ENCODE peak calls at places on chromosome 21, in ten cellular contexts. I, V, B, X, K, Q, O, J, C and N are unnamed samples.
A peak's percentile ranks its signal among the peaks of the same experiment; 100 is the strongest.

GRCh38 chr21:29330797-29331196 is 32.1 kb downstream of the BACH1 start:
- DNase-seq in I (no peak), V (no peak), B (no peak), X (no peak), K (no peak), Q (no peak), O (no peak), J (no peak), C (no peak), N (no peak)

GRCh38 chr21:20353351-20353750 is 644.9 kb upstream of the NCAM2 start:
- DNase-seq in I (no peak), V (no peak), B (no peak), X (no peak), K (no peak), Q (no peak), O (no peak), J (no peak), C (no peak), N (no peak)

GRCh38 chr21:37074195-37074510 is 1.1 kb downstream of the TTC3 start:
- DNase-seq in I (peak; percentile 17), V (no peak), B (no peak), X (no peak), K (peak; percentile 50), Q (no peak), O (no peak), J (no peak), C (no peak), N (no peak)

GRCh38 chr21:45993210-45994085 is 11.9 kb downstream of the COL6A1 start:
- DNase-seq in I (no peak), V (no peak), B (no peak), X (no peak), K (no peak), Q (no peak), O (peak; percentile 25), J (no peak), C (no peak), N (no peak)

GRCh38 chr21:14120091-14120734 is 90.5 kb downstream of the LIPI start:
- DNase-seq in I (peak; percentile 82), V (peak; percentile 8), B (peak; percentile 33), X (no peak), K (peak; percentile 59), Q (peak; percentile 11), O (peak; percentile 59), J (peak; percentile 26), C (no peak), N (no peak)

GRCh38 chr21:31164713-31165694 is 126.7 kb upstream of the KRTAP19-8 start:
- DNase-seq in I (no peak), V (no peak), B (no peak), X (no peak), K (no peak), Q (no peak), O (no peak), J (no peak), C (no peak), N (no peak)

GRCh38 chr21:45371092-45371491 is 33.9 kb upstream of the COL18A1 start:
- DNase-seq in I (no peak), V (no peak), B (no peak), X (no peak), K (no peak), Q (no peak), O (no peak), J (no peak), C (no peak), N (no peak)

GRCh38 chr21:34761758-34762330 is 93.0 kb downstream of the CLIC6 start:
- DNase-seq in I (no peak), V (no peak), B (no peak), X (peak; percentile 41), K (no peak), Q (no peak), O (no peak), J (no peak), C (no peak), N (no peak)

DNA sequence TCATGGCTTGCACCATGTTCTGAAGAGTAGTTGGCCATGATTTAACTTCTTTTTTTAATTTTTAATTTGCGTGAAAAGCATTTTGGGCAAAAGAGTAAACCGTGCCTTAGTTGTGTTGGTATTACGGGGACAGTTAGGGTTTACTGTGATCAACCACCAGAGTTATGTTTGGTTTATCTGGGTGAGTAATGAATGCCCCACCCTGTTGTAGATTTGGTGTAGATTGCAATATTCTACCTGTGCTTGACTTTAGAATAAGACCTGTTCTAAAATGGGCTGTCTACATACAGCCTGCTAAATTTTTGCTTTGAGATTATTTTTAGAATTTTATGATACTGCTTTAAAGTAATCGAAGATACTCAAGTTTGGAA is 1.4 kb downstream of the USP25 start:
- DNase-seq in I (no peak), V (no peak), B (no peak), X (no peak), K (no peak), Q (peak; percentile 25), O (no peak), J (peak; percentile 2), C (peak; percentile 30), N (no peak)
- H3K27ac ChIP-seq in I (peak overlapping the region; percentile 69), V (no peak overlapping the region), B (peak overlapping the region; percentile 94), X (no peak overlapping the region), K (no peak overlapping the region), Q (peak overlapping the region; percentile 78), O (no peak overlapping the region), J (peak overlapping the region; percentile 68), C (no peak overlapping the region), N (peak overlapping the region; percentile 88)

GRCh38 chr21:39387461-39388037 is 38.7 kb upstream of the HMGN1 start:
- DNase-seq in I (peak; percentile 96), V (peak; percentile 81), B (peak; percentile 95), X (peak; percentile 61), K (peak; percentile 97), Q (peak; percentile 83), O (peak; percentile 97), J (peak; percentile 86), C (peak; percentile 84), N (no peak)

GRCh38 chr21:39385299-39386145 is 36.6 kb upstream of the HMGN1 start:
- DNase-seq in I (no peak), V (peak; percentile 75), B (no peak), X (peak; percentile 63), K (no peak), Q (peak; percentile 95), O (no peak), J (peak; percentile 52), C (peak; percentile 82), N (no peak)

GRCh38 chr21:39388038-39388810 is 39.3 kb upstream of the HMGN1 start:
- DNase-seq in I (peak; percentile 96), V (peak; percentile 77), B (peak; percentile 94), X (peak; percentile 54), K (peak; percentile 90), Q (peak; percentile 67), O (peak; percentile 93), J (peak; percentile 84), C (peak; percentile 82), N (no peak)

GRCh38 chr21:39386194-39386593 is 37.3 kb upstream of the HMGN1 start:
- DNase-seq in I (no peak), V (no peak), B (no peak), X (no peak), K (no peak), Q (peak; percentile 75), O (peak; percentile 38), J (no peak), C (peak; percentile 17), N (no peak)

DNA sequence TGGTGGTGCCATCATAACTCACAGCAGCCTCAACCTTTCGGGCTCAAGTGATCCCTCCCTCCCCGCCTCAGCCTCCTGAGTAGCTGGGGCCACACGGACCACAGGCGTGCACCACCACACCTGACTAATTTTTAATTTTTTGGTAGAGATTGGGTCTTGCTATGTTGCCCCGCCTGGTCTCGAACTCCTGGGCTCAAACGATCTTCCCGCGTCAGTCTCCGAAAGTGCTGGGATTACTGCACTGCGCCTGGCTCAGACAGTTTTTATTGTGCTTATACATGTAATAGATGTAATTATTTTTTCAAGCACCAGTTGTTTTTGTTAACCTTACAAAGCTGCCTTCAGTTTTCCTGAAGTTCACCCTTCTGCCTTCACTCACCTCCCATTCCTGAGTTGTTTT is 38.0 kb upstream of the HMGN1 start:
- DNase-seq in I (no peak), V (no peak), B (no peak), X (no peak), K (no peak), Q (no peak), O (no peak), J (no peak), C (no peak), N (no peak)
- H2AFZ ChIP-seq in I (no peak overlapping the region), V (no peak overlapping the region), B (no peak overlapping the region), X (no peak overlapping the region), K (no peak overlapping the region), Q (no peak overlapping the region), O (no peak overlapping the region), J (peak overlapping the region; percentile 74), C (no peak overlapping the region), N (no peak overlapping the region)

GRCh38 chr21:41973427-41973831 is 19.6 kb upstream of the C2CD2 start:
- DNase-seq in I (no peak), V (no peak), B (no peak), X (no peak), K (no peak), Q (no peak), O (no peak), J (peak; percentile 67), C (no peak), N (peak; percentile 66)

GRCh38 chr21:41974752-41975053 is 20.9 kb upstream of the C2CD2 start:
- DNase-seq in I (no peak), V (no peak), B (no peak), X (no peak), K (no peak), Q (no peak), O (no peak), J (no peak), C (no peak), N (no peak)

GRCh38 chr21:41975391-41976272 is 21.8 kb upstream of the C2CD2 start:
- DNase-seq in I (peak; percentile 22), V (no peak), B (no peak), X (no peak), K (peak; percentile 39), Q (no peak), O (no peak), J (no peak), C (no peak), N (no peak)

GRCh38 chr21:41972511-41973205 is 18.8 kb upstream of the C2CD2 start:
- DNase-seq in I (no peak), V (no peak), B (no peak), X (no peak), K (no peak), Q (no peak), O (no peak), J (no peak), C (no peak), N (no peak)

DNA sequence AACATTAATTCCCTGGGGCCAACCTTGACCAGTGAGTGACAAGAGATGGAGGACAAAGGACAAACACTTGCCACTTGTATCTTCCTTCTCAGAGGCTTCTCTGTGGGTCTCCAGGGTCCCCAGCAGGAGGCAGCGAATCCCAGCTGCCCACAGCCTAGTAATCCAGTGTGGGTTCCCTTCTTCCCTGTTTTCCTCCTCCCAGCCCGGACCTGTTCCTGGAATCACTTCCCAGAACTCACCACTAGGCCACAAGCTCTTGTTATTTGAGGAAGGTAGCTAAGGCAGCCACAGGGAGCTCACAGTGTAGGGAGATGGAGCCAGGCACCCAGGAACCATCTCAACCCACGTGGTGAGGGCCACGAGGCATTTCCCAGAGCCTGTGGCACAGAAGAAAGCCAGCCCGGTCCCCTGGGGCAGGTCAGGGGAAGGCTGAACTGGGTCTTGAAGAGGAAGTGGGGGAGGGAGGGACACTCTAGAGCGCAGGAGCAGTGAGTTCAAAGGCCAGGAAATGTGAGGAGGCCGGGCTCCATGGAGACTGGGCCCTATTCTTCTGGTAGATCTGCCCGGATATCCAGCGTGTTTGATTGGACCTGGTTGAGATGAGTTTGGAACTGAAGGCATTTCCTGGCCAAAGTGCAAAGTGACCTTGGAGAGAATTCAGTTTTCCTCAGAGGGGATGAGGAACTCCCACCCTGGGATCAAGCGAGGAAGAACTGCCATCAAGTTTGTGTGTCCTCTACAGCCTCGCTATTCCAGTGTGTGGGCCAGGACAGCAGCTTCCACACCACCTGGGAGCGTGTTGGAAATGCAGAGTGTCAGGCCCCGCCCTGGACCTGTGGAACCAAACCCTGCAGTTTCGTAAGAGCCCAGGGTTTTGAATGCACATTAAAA is 20.3 kb upstream of the C2CD2 start:
- DNase-seq in I (peak; percentile 69), V (peak; percentile 5), B (no peak), X (no peak), K (no peak), Q (peak; percentile 50), O (no peak), J (no peak), C (no peak), N (no peak)
- TF ChIP-seq CTCF in I (peak; percentile 35), V (peak; percentile 9), B (no peak), X (no peak), K (no peak), Q (peak; percentile 26), O (peak; percentile 55), J (no peak), C (no peak), N (peak; percentile 27)

GRCh38 chr21:43588957-43589356 is 70.3 kb downstream of the HSF2BP start:
- DNase-seq in I (no peak), V (no peak), B (peak; percentile 46), X (no peak), K (no peak), Q (peak; percentile 57), O (no peak), J (no peak), C (no peak), N (no peak)

GRCh38 chr21:43596616-43597015 is 62.7 kb downstream of the HSF2BP start:
- DNase-seq in I (no peak), V (no peak), B (no peak), X (no peak), K (no peak), Q (no peak), O (no peak), J (no peak), C (no peak), N (no peak)

GRCh38 chr21:43597052-43597451 is 62.2 kb downstream of the HSF2BP start:
- DNase-seq in I (no peak), V (peak; percentile 88), B (peak; percentile 71), X (peak; percentile 93), K (no peak), Q (peak; percentile 69), O (no peak), J (no peak), C (peak; percentile 43), N (no peak)

GRCh38 chr21:43590220-43590619 is 69.1 kb downstream of the HSF2BP start:
- DNase-seq in I (no peak), V (no peak), B (no peak), X (peak; percentile 77), K (no peak), Q (peak; percentile 73), O (no peak), J (no peak), C (no peak), N (no peak)

GRCh38 chr21:43591468-43592050 is 67.7 kb downstream of the HSF2BP start:
- DNase-seq in I (no peak), V (no peak), B (no peak), X (no peak), K (no peak), Q (peak; percentile 93), O (no peak), J (no peak), C (peak; percentile 50), N (no peak)
- H3K27ac ChIP-seq in I (no peak overlapping the region), V (no peak overlapping the region), B (no peak overlapping the region), X (no peak overlapping the region), K (no peak overlapping the region), Q (peak overlapping the region; percentile 50), O (no peak overlapping the region), J (peak overlapping the region; percentile 57), C (no peak overlapping the region), N (no peak overlapping the region)